ENCODE peak calls at places on chromosomes 4 and X, in eight cellular contexts. One of them, this sample, is unnamed.

GRCh38 chrX:155094468-155095061 is 23.3 kb downstream of the BRCC3 start:
- DNase-seq in hypothalamus: no peak
- DNase-seq in stimulated activated effector memory CD8-positive, alpha-beta T cell treated with anti-CD3 and anti-CD28 coated beads, Interleukin-12 subunit alpha, Interleukin-12 subunit beta, amount 100 ng/mL, for 72 hours: no peak
- DNase-seq in osteocyte: no peak
- DNase-seq in stimulated activated CD8-positive, alpha-beta memory T cell treated with anti-CD3 and anti-CD28 coated beads, Interleukin-4, amount 100 ng/mL, for 4 hours: no peak
- DNase-seq in astrocyte of the spinal cord: peak
- DNase-seq in EL: peak
- DNase-seq in HFF-Myc: no peak
- DNase-seq in this sample: no peak

GRCh38 chrX:14504960-14505538 is 24.3 kb upstream of the GLRA2 start:
- DNase-seq in HFF-Myc: no peak
- DNase-seq in stimulated activated CD8-positive, alpha-beta memory T cell treated with anti-CD3 and anti-CD28 coated beads, Interleukin-4, amount 100 ng/mL, for 4 hours: no peak
- DNase-seq in EL: no peak
- DNase-seq in stimulated activated effector memory CD8-positive, alpha-beta T cell treated with anti-CD3 and anti-CD28 coated beads, Interleukin-12 subunit alpha, Interleukin-12 subunit beta, amount 100 ng/mL, for 72 hours: no peak
- DNase-seq in hypothalamus: no peak
- DNase-seq in astrocyte of the spinal cord: no peak
- DNase-seq in osteocyte: no peak
- DNase-seq in this sample: no peak

GRCh38 chrX:14916017-14916674 is 42.9 kb downstream of the MOSPD2 start:
- DNase-seq in EL: peak
- DNase-seq in stimulated activated CD8-positive, alpha-beta memory T cell treated with anti-CD3 and anti-CD28 coated beads, Interleukin-4, amount 100 ng/mL, for 4 hours: no peak
- DNase-seq in HFF-Myc: no peak
- DNase-seq in astrocyte of the spinal cord: peak
- DNase-seq in hypothalamus: no peak
- DNase-seq in stimulated activated effector memory CD8-positive, alpha-beta T cell treated with anti-CD3 and anti-CD28 coated beads, Interleukin-12 subunit alpha, Interleukin-12 subunit beta, amount 100 ng/mL, for 72 hours: no peak
- DNase-seq in osteocyte: no peak
- DNase-seq in this sample: no peak

GRCh38 chrX:71366674-71367256 is 608 bp downstream of the TAF1 start:
- DNase-seq in EL: peak
- DNase-seq in stimulated activated CD8-positive, alpha-beta memory T cell treated with anti-CD3 and anti-CD28 coated beads, Interleukin-4, amount 100 ng/mL, for 4 hours: no peak
- DNase-seq in osteocyte: no peak
- DNase-seq in HFF-Myc: no peak
- DNase-seq in astrocyte of the spinal cord: peak
- DNase-seq in hypothalamus: no peak
- DNase-seq in stimulated activated effector memory CD8-positive, alpha-beta T cell treated with anti-CD3 and anti-CD28 coated beads, Interleukin-12 subunit alpha, Interleukin-12 subunit beta, amount 100 ng/mL, for 72 hours: no peak
- DNase-seq in this sample: peak

GRCh38 chr4:8297691-8298485 is 28.3 kb downstream of the HTRA3 start:
- DNase-seq in astrocyte of the spinal cord: no peak
- DNase-seq in osteocyte: no peak
- DNase-seq in stimulated activated CD8-positive, alpha-beta memory T cell treated with anti-CD3 and anti-CD28 coated beads, Interleukin-4, amount 100 ng/mL, for 4 hours: no peak
- DNase-seq in hypothalamus: no peak
- DNase-seq in EL: no peak
- DNase-seq in stimulated activated effector memory CD8-positive, alpha-beta T cell treated with anti-CD3 and anti-CD28 coated beads, Interleukin-12 subunit alpha, Interleukin-12 subunit beta, amount 100 ng/mL, for 72 hours: no peak
- DNase-seq in HFF-Myc: no peak
- DNase-seq in this sample: no peak

GRCh38 chrX:136636121-136636520 is 11.8 kb upstream of the CD40LG start:
- DNase-seq in EL: no peak
- DNase-seq in stimulated activated CD8-positive, alpha-beta memory T cell treated with anti-CD3 and anti-CD28 coated beads, Interleukin-4, amount 100 ng/mL, for 4 hours: no peak
- DNase-seq in hypothalamus: no peak
- DNase-seq in HFF-Myc: no peak
- DNase-seq in astrocyte of the spinal cord: no peak
- DNase-seq in osteocyte: no peak
- DNase-seq in stimulated activated effector memory CD8-positive, alpha-beta T cell treated with anti-CD3 and anti-CD28 coated beads, Interleukin-12 subunit alpha, Interleukin-12 subunit beta, amount 100 ng/mL, for 72 hours: no peak
- DNase-seq in this sample: no peak

GRCh38 chrX:144681501-144681900 is 565.8 kb upstream of the SPANXN1 start:
- DNase-seq in stimulated activated CD8-positive, alpha-beta memory T cell treated with anti-CD3 and anti-CD28 coated beads, Interleukin-4, amount 100 ng/mL, for 4 hours: no peak
- DNase-seq in EL: no peak
- DNase-seq in astrocyte of the spinal cord: peak
- DNase-seq in osteocyte: no peak
- DNase-seq in hypothalamus: no peak
- DNase-seq in stimulated activated effector memory CD8-positive, alpha-beta T cell treated with anti-CD3 and anti-CD28 coated beads, Interleukin-12 subunit alpha, Interleukin-12 subunit beta, amount 100 ng/mL, for 72 hours: no peak
- DNase-seq in HFF-Myc: no peak
- DNase-seq in this sample: no peak

GRCh38 chr4:148043990-148044645 is 312.2 kb downstream of the ARHGAP10 start:
- DNase-seq in HFF-Myc: no peak
- DNase-seq in EL: no peak
- DNase-seq in hypothalamus: no peak
- DNase-seq in stimulated activated effector memory CD8-positive, alpha-beta T cell treated with anti-CD3 and anti-CD28 coated beads, Interleukin-12 subunit alpha, Interleukin-12 subunit beta, amount 100 ng/mL, for 72 hours: no peak
- DNase-seq in astrocyte of the spinal cord: no peak
- DNase-seq in stimulated activated CD8-positive, alpha-beta memory T cell treated with anti-CD3 and anti-CD28 coated beads, Interleukin-4, amount 100 ng/mL, for 4 hours: no peak
- DNase-seq in osteocyte: no peak
- DNase-seq in this sample: no peak

This sample was measured in central memory CD8-positive, alpha-beta T cell.